ENCODE peak calls at places on chromosomes 7 and 10, in seven cellular contexts. One of them, this sample, is unnamed.

GRCh38 chr7:80420876-80421275 is 91.0 kb downstream of the GNAT3 start:
- DNase-seq in mesendoderm: no peak
- DNase-seq in H1: no peak
- DNase-seq in trophoblast cell: no peak
- DNase-seq in IMR-90: no peak
- DNase-seq in H9: no peak
- DNase-seq in neuronal stem cell: no peak
- DNase-seq in this sample: no peak

GRCh38 chr7:112505495-112505894 is 24.7 kb downstream of the LSMEM1 start:
- DNase-seq in neuronal stem cell: no peak
- DNase-seq in trophoblast cell: no peak
- DNase-seq in H9: no peak
- DNase-seq in IMR-90: peak
- DNase-seq in mesendoderm: peak
- DNase-seq in H1: no peak
- DNase-seq in this sample: no peak

GRCh38 chr10:113704637-113705343 is 25.1 kb downstream of the CASP7 start:
- DNase-seq in mesendoderm: peak
- DNase-seq in neuronal stem cell: peak
- DNase-seq in trophoblast cell: peak
- DNase-seq in IMR-90: peak
- DNase-seq in H1: no peak
- DNase-seq in H9: no peak
- DNase-seq in this sample: peak

GRCh38 chr7:12827920-12828319 is 140.5 kb downstream of the ARL4A start:
- DNase-seq in mesendoderm: no peak
- DNase-seq in IMR-90: peak
- DNase-seq in neuronal stem cell: no peak
- DNase-seq in H9: no peak
- DNase-seq in H1: no peak
- DNase-seq in trophoblast cell: peak
- DNase-seq in this sample: no peak

GRCh38 chr7:80563561-80564327 is 51.9 kb upstream of the GNAT3 start:
- DNase-seq in neuronal stem cell: no peak
- DNase-seq in trophoblast cell: peak
- DNase-seq in H9: no peak
- DNase-seq in IMR-90: no peak
- DNase-seq in H1: no peak
- DNase-seq in mesendoderm: no peak
- DNase-seq in this sample: no peak

GRCh38 chr7:22361320-22361719 is 4.4 kb upstream of the RAPGEF5 start:
- DNase-seq in IMR-90: no peak
- DNase-seq in mesendoderm: no peak
- DNase-seq in neuronal stem cell: no peak
- DNase-seq in H1: no peak
- DNase-seq in H9: no peak
- DNase-seq in trophoblast cell: no peak
- DNase-seq in this sample: no peak

GRCh38 chr10:123999956-124000615 is 93.3 kb downstream of the CHST15 start:
- DNase-seq in H9: no peak
- DNase-seq in trophoblast cell: no peak
- DNase-seq in neuronal stem cell: no peak
- DNase-seq in IMR-90: no peak
- DNase-seq in mesendoderm: no peak
- DNase-seq in H1: no peak
- DNase-seq in this sample: no peak

GRCh38 chr10:27568196-27569175 is 64.4 kb downstream of the RAB18 start:
- DNase-seq in IMR-90: no peak
- DNase-seq in trophoblast cell: no peak
- DNase-seq in H1: no peak
- DNase-seq in mesendoderm: no peak
- DNase-seq in neuronal stem cell: no peak
- DNase-seq in H9: no peak
- DNase-seq in this sample: no peak

GRCh38 chr10:58765905-58766304 is 253.2 kb downstream of the BICC1 start:
- DNase-seq in mesendoderm: no peak
- DNase-seq in H1: no peak
- DNase-seq in trophoblast cell: no peak
- DNase-seq in neuronal stem cell: no peak
- DNase-seq in H9: no peak
- DNase-seq in IMR-90: no peak
- DNase-seq in this sample: no peak

GRCh38 chr10:89352039-89352597 is 24.3 kb downstream of the IFIT3 start:
- DNase-seq in mesendoderm: peak
- DNase-seq in IMR-90: peak
- DNase-seq in H9: no peak
- DNase-seq in neuronal stem cell: no peak
- DNase-seq in trophoblast cell: peak
- DNase-seq in H1: no peak
- DNase-seq in this sample: peak

GRCh38 chr7:41339913-41340676 is 362.8 kb downstream of the INHBA start:
- DNase-seq in mesendoderm: no peak
- DNase-seq in neuronal stem cell: no peak
- DNase-seq in IMR-90: no peak
- DNase-seq in H9: no peak
- DNase-seq in H1: no peak
- DNase-seq in trophoblast cell: no peak
- DNase-seq in this sample: peak

GRCh38 chr7:7188091-7188490 is 5.7 kb downstream of the C1GALT1 start:
- DNase-seq in H9: no peak
- DNase-seq in H1: no peak
- DNase-seq in neuronal stem cell: no peak
- DNase-seq in IMR-90: no peak
- DNase-seq in mesendoderm: peak
- DNase-seq in trophoblast cell: no peak
- DNase-seq in this sample: no peak

GRCh38 chr7:106840342-106840741 is 24.7 kb upstream of the PIK3CG start:
- DNase-seq in IMR-90: peak
- DNase-seq in H9: peak
- DNase-seq in neuronal stem cell: no peak
- DNase-seq in H1: no peak
- DNase-seq in trophoblast cell: no peak
- DNase-seq in mesendoderm: peak
- DNase-seq in this sample: peak

GRCh38 chr10:3568983-3569382 is 216.0 kb downstream of the KLF6 start:
- DNase-seq in mesendoderm: no peak
- DNase-seq in IMR-90: no peak
- DNase-seq in neuronal stem cell: no peak
- DNase-seq in trophoblast cell: no peak
- DNase-seq in H1: no peak
- DNase-seq in H9: no peak
- DNase-seq in this sample: no peak

GRCh38 chr10:3568392-3568791 is 216.6 kb downstream of the KLF6 start:
- DNase-seq in IMR-90: no peak
- DNase-seq in H1: no peak
- DNase-seq in H9: no peak
- DNase-seq in mesendoderm: no peak
- DNase-seq in neuronal stem cell: no peak
- DNase-seq in trophoblast cell: no peak
- DNase-seq in this sample: no peak

GRCh38 chr10:3564599-3564998 is 220.4 kb downstream of the KLF6 start:
- DNase-seq in H9: no peak
- DNase-seq in IMR-90: peak
- DNase-seq in mesendoderm: no peak
- DNase-seq in H1: no peak
- DNase-seq in neuronal stem cell: no peak
- DNase-seq in trophoblast cell: no peak
- DNase-seq in this sample: peak

GRCh38 chr10:3567291-3567963 is 217.6 kb downstream of the KLF6 start:
- DNase-seq in trophoblast cell: peak
- DNase-seq in IMR-90: no peak
- DNase-seq in H9: no peak
- DNase-seq in H1: no peak
- DNase-seq in mesendoderm: no peak
- DNase-seq in neuronal stem cell: no peak
- DNase-seq in this sample: no peak

GRCh38 chr10:3566627-3567026 is 218.4 kb downstream of the KLF6 start:
- DNase-seq in mesendoderm: no peak
- DNase-seq in H1: no peak
- DNase-seq in trophoblast cell: no peak
- DNase-seq in IMR-90: no peak
- DNase-seq in neuronal stem cell: no peak
- DNase-seq in H9: no peak
- DNase-seq in this sample: no peak
- H2BK5ac ChIP-seq in mesendoderm: no peak
- H2BK5ac ChIP-seq in H1: no peak
- H2BK5ac ChIP-seq in trophoblast cell: no peak
- H2BK5ac ChIP-seq in IMR-90: no peak
- H2BK5ac ChIP-seq in neuronal stem cell: no peak
- H2BK5ac ChIP-seq in H9: no peak
- H2BK5ac ChIP-seq in this sample: no peak

GRCh38 chr10:11115337-11115736 is 97.7 kb downstream of the CELF2 start:
- DNase-seq in mesendoderm: no peak
- DNase-seq in IMR-90: no peak
- DNase-seq in H1: no peak
- DNase-seq in trophoblast cell: no peak
- DNase-seq in H9: no peak
- DNase-seq in neuronal stem cell: no peak
- DNase-seq in this sample: no peak

GRCh38 chr10:11110499-11110898 is 92.8 kb downstream of the CELF2 start:
- DNase-seq in IMR-90: no peak
- DNase-seq in H9: no peak
- DNase-seq in H1: no peak
- DNase-seq in neuronal stem cell: no peak
- DNase-seq in trophoblast cell: no peak
- DNase-seq in mesendoderm: no peak
- DNase-seq in this sample: no peak

GRCh38 chr10:11114251-11114650 is 96.6 kb downstream of the CELF2 start:
- DNase-seq in H9: no peak
- DNase-seq in H1: no peak
- DNase-seq in mesendoderm: no peak
- DNase-seq in neuronal stem cell: no peak
- DNase-seq in trophoblast cell: no peak
- DNase-seq in IMR-90: no peak
- DNase-seq in this sample: no peak

GRCh38 chr10:11112718-11113117 is 95.0 kb downstream of the CELF2 start:
- DNase-seq in H1: no peak
- DNase-seq in mesendoderm: no peak
- DNase-seq in IMR-90: peak
- DNase-seq in H9: no peak
- DNase-seq in trophoblast cell: peak
- DNase-seq in neuronal stem cell: no peak
- DNase-seq in this sample: peak

DNA sequence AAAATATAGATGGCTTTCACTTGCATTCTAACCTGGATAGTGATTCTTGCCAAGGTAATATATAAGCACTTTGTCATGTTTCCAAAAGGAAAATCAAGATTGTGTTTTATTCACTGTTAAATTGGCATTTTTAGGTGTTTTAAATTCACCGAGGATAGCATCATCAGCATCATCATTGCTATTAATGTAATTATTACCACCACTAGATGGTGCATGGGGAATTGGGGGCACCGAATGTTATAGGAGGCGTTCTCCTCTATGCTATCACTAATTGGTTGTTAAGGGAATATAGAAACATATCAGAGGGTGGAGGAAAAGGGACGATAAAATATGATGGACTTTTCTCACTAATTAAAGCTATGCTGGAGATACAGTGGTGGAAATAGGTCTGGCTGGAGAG is 95.5 kb downstream of the CELF2 start:
- DNase-seq in trophoblast cell: peak
- DNase-seq in IMR-90: no peak
- DNase-seq in H1: no peak
- DNase-seq in mesendoderm: no peak
- DNase-seq in neuronal stem cell: no peak
- DNase-seq in H9: no peak
- DNase-seq in this sample: no peak
- H3K4me2 ChIP-seq in trophoblast cell: no peak
- H3K4me2 ChIP-seq in IMR-90: no peak
- H3K4me2 ChIP-seq in H1: no peak
- H3K4me2 ChIP-seq in mesendoderm: no peak
- H3K4me2 ChIP-seq in neuronal stem cell: no peak
- H3K4me2 ChIP-seq in H9: no peak
- H3K4me2 ChIP-seq in this sample: no peak

DNA sequence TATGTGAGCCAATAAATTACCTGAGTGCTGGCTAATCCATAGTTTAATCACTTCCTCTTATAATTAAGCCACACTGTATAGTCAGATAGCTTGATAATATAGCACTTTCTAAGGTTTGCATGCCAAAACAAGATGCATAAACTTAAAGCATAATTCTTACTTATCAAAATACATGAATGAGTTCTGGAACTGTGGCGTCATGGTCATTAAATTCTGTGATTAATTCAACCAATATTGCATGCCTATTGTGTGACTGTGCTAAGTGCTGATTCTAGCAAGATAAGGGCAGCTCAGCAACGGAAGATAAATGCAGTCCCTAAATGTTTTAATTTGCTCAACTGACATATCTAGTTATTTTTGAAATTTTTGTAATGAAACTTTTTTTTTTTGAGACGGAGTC is 29.7 kb downstream of the HOXA1 start:
- DNase-seq in IMR-90: peak
- DNase-seq in H9: no peak
- DNase-seq in mesendoderm: no peak
- DNase-seq in trophoblast cell: peak
- DNase-seq in H1: no peak
- DNase-seq in neuronal stem cell: no peak
- DNase-seq in this sample: peak
- H3K18ac ChIP-seq in IMR-90: no peak
- H3K18ac ChIP-seq in H9: no peak
- H3K18ac ChIP-seq in mesendoderm: no peak
- H3K18ac ChIP-seq in trophoblast cell: no peak
- H3K18ac ChIP-seq in H1: no peak
- H3K18ac ChIP-seq in neuronal stem cell: no peak
- H3K18ac ChIP-seq in this sample: no peak

GRCh38 chr7:155786491-155786890 is 25.8 kb downstream of the SHH start:
- DNase-seq in H1: no peak
- DNase-seq in IMR-90: no peak
- DNase-seq in trophoblast cell: no peak
- DNase-seq in H9: no peak
- DNase-seq in neuronal stem cell: no peak
- DNase-seq in mesendoderm: no peak
- DNase-seq in this sample: no peak

GRCh38 chr7:155789001-155789725 is 23.1 kb downstream of the SHH start:
- DNase-seq in IMR-90: no peak
- DNase-seq in H9: no peak
- DNase-seq in mesendoderm: no peak
- DNase-seq in neuronal stem cell: no peak
- DNase-seq in trophoblast cell: peak
- DNase-seq in H1: no peak
- DNase-seq in this sample: no peak

GRCh38 chr7:155790666-155791065 is 21.6 kb downstream of the SHH start:
- DNase-seq in H1: no peak
- DNase-seq in neuronal stem cell: no peak
- DNase-seq in trophoblast cell: no peak
- DNase-seq in IMR-90: no peak
- DNase-seq in H9: no peak
- DNase-seq in mesendoderm: no peak
- DNase-seq in this sample: no peak

GRCh38 chr7:155787171-155787851 is 25.0 kb downstream of the SHH start:
- DNase-seq in neuronal stem cell: no peak
- DNase-seq in IMR-90: no peak
- DNase-seq in trophoblast cell: peak
- DNase-seq in H9: no peak
- DNase-seq in H1: no peak
- DNase-seq in mesendoderm: no peak
- DNase-seq in this sample: peak

DNA sequence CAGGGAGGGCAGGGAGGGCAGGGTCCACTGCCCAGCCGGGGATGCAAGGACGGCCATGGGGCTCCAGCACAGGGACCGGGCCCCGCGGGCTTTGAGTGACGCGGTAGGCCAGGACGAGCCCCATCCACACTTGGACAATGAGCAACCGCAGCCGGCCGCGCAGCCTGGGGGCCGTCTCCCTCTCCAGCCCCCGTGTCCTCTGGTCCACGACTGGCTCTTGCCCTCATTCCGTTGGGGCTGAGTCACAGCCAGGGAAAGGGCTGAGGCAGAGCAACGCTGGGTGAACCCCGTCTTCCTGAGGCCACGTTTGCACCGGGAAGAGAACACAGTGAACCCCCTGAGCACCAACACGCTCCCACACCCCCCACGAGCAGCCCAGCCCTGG is 23.7 kb downstream of the SHH start:
- DNase-seq in H1: no peak
- DNase-seq in IMR-90: no peak
- DNase-seq in mesendoderm: no peak
- DNase-seq in trophoblast cell: peak
- DNase-seq in H9: no peak
- DNase-seq in neuronal stem cell: no peak
- DNase-seq in this sample: no peak
- H2BK5ac ChIP-seq in H1: no peak
- H2BK5ac ChIP-seq in IMR-90: no peak
- H2BK5ac ChIP-seq in mesendoderm: no peak
- H2BK5ac ChIP-seq in trophoblast cell: no peak
- H2BK5ac ChIP-seq in H9: no peak
- H2BK5ac ChIP-seq in neuronal stem cell: peak
- H2BK5ac ChIP-seq in this sample: no peak